ENCODE peak calls at places on chromosomes 6 and 20, in ten cellular contexts. One of them, this sample, is unnamed.

GRCh38 chr6:113734886-113735481 is 122.2 kb upstream of the MARCKS start:
- DNase-seq in BE2C: no peak
- DNase-seq in body of pancreas: no peak
- DNase-seq in fibroblast of pulmonary artery: peak
- DNase-seq in cardiac muscle cell: peak
- DNase-seq in astrocyte of the spinal cord: peak
- DNase-seq in HepG2: no peak
- DNase-seq in kidney epithelial cell: no peak
- DNase-seq in lower lobe of right lung: no peak
- DNase-seq in pancreas: no peak
- DNase-seq in this sample: no peak

GRCh38 chr6:54861846-54862616 is 15.5 kb downstream of the FAM83B start:
- DNase-seq in body of pancreas: no peak
- DNase-seq in kidney epithelial cell: no peak
- DNase-seq in HepG2: no peak
- DNase-seq in cardiac muscle cell: no peak
- DNase-seq in astrocyte of the spinal cord: no peak
- DNase-seq in fibroblast of pulmonary artery: no peak
- DNase-seq in BE2C: no peak
- DNase-seq in pancreas: no peak
- DNase-seq in lower lobe of right lung: no peak
- DNase-seq in this sample: no peak

GRCh38 chr6:105370316-105370715 is 32.6 kb downstream of the PREP start:
- DNase-seq in pancreas: no peak
- DNase-seq in body of pancreas: no peak
- DNase-seq in fibroblast of pulmonary artery: no peak
- DNase-seq in lower lobe of right lung: no peak
- DNase-seq in cardiac muscle cell: no peak
- DNase-seq in HepG2: no peak
- DNase-seq in kidney epithelial cell: no peak
- DNase-seq in BE2C: no peak
- DNase-seq in astrocyte of the spinal cord: no peak
- DNase-seq in this sample: no peak

GRCh38 chr6:27126815-27127537 is 120.5 kb upstream of the PRSS16 start:
- DNase-seq in fibroblast of pulmonary artery: peak
- DNase-seq in BE2C: peak
- DNase-seq in pancreas: peak
- DNase-seq in astrocyte of the spinal cord: peak
- DNase-seq in cardiac muscle cell: peak
- DNase-seq in HepG2: peak
- DNase-seq in lower lobe of right lung: peak
- DNase-seq in kidney epithelial cell: peak
- DNase-seq in body of pancreas: peak
- DNase-seq in this sample: peak

GRCh38 chr6:1624848-1625341 is 15.2 kb downstream of the FOXC1 start:
- DNase-seq in pancreas: no peak
- DNase-seq in cardiac muscle cell: peak
- DNase-seq in body of pancreas: no peak
- DNase-seq in kidney epithelial cell: no peak
- DNase-seq in fibroblast of pulmonary artery: no peak
- DNase-seq in astrocyte of the spinal cord: no peak
- DNase-seq in HepG2: no peak
- DNase-seq in BE2C: peak
- DNase-seq in lower lobe of right lung: no peak
- DNase-seq in this sample: no peak

GRCh38 chr20:18590163-18590562 is 2.3 kb downstream of the DTD1 start:
- DNase-seq in lower lobe of right lung: no peak
- DNase-seq in body of pancreas: no peak
- DNase-seq in cardiac muscle cell: no peak
- DNase-seq in HepG2: no peak
- DNase-seq in fibroblast of pulmonary artery: peak
- DNase-seq in astrocyte of the spinal cord: no peak
- DNase-seq in pancreas: no peak
- DNase-seq in BE2C: no peak
- DNase-seq in kidney epithelial cell: no peak
- DNase-seq in this sample: no peak

GRCh38 chr20:4546342-4546741 is 175.4 kb upstream of the PRND start:
- DNase-seq in kidney epithelial cell: no peak
- DNase-seq in fibroblast of pulmonary artery: no peak
- DNase-seq in HepG2: no peak
- DNase-seq in cardiac muscle cell: no peak
- DNase-seq in astrocyte of the spinal cord: no peak
- DNase-seq in pancreas: no peak
- DNase-seq in BE2C: no peak
- DNase-seq in lower lobe of right lung: no peak
- DNase-seq in body of pancreas: no peak
- DNase-seq in this sample: no peak

GRCh38 chr6:85923013-85923430 is 280.3 kb upstream of the SYNCRIP start:
- DNase-seq in lower lobe of right lung: no peak
- DNase-seq in HepG2: peak
- DNase-seq in BE2C: peak
- DNase-seq in pancreas: peak
- DNase-seq in fibroblast of pulmonary artery: peak
- DNase-seq in cardiac muscle cell: peak
- DNase-seq in astrocyte of the spinal cord: peak
- DNase-seq in kidney epithelial cell: peak
- DNase-seq in body of pancreas: peak
- DNase-seq in this sample: peak

GRCh38 chr6:69771158-69771906 is 25.5 kb downstream of the LMBRD1 start:
- DNase-seq in BE2C: no peak
- DNase-seq in kidney epithelial cell: no peak
- DNase-seq in astrocyte of the spinal cord: no peak
- DNase-seq in pancreas: no peak
- DNase-seq in fibroblast of pulmonary artery: peak
- DNase-seq in HepG2: no peak
- DNase-seq in body of pancreas: no peak
- DNase-seq in lower lobe of right lung: no peak
- DNase-seq in cardiac muscle cell: peak
- DNase-seq in this sample: no peak

GRCh38 chr6:13089296-13089994 is 238.9 kb downstream of the TBC1D7 start:
- DNase-seq in fibroblast of pulmonary artery: peak
- DNase-seq in HepG2: no peak
- DNase-seq in body of pancreas: no peak
- DNase-seq in kidney epithelial cell: no peak
- DNase-seq in pancreas: no peak
- DNase-seq in BE2C: no peak
- DNase-seq in cardiac muscle cell: peak
- DNase-seq in lower lobe of right lung: no peak
- DNase-seq in astrocyte of the spinal cord: no peak
- DNase-seq in this sample: no peak

DNA sequence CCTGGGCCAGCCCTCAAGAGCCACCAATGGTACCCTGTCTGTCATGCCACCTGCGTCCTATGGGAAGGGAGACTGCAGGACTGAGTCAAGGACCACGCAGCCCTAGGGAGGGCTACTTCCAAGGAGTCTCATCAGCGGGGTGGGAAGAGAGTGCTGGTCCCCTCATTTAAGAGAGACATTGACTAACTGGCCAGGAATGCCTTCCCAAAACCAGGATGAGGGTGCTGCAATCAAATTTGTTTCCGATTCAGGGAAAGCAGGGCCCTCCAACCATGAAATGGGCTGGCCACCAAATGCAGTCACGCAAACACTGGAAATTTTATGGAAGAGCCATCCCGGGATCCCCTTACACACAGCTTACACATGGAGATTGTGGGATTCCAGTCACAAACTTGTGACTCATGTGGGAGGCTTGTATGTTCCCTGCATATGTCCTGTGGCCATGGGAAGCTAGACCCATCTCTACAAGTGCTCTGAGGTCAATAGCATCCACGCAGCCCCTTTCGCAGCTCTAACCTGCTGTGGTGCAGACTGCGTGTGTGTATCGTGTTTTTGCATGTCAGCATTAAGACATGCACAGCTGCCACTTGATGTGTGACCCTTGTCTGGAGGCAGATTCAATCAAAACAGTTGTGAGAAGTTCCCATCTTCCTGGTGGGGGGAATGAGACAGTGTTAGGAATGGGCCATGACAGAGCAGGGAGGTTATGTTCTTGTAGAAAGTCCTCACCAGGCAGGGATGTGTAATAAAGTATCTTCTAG is 53.0 kb upstream of the CST7 start:
- DNase-seq in kidney epithelial cell: no peak
- DNase-seq in HepG2: no peak
- DNase-seq in pancreas: no peak
- DNase-seq in lower lobe of right lung: no peak
- DNase-seq in BE2C: no peak
- DNase-seq in fibroblast of pulmonary artery: no peak
- DNase-seq in astrocyte of the spinal cord: no peak
- DNase-seq in body of pancreas: no peak
- DNase-seq in cardiac muscle cell: no peak
- DNase-seq in this sample: no peak
- TF ChIP-seq CTCF in kidney epithelial cell: no peak
- TF ChIP-seq CTCF in HepG2: no peak
- TF ChIP-seq CTCF in pancreas: no peak
- TF ChIP-seq CTCF in lower lobe of right lung: no peak
- TF ChIP-seq CTCF in BE2C: no peak
- TF ChIP-seq CTCF in fibroblast of pulmonary artery: no peak
- TF ChIP-seq CTCF in astrocyte of the spinal cord: no peak
- TF ChIP-seq CTCF in body of pancreas: no peak
- TF ChIP-seq CTCF in cardiac muscle cell: no peak
- TF ChIP-seq CTCF in this sample: no peak

DNA sequence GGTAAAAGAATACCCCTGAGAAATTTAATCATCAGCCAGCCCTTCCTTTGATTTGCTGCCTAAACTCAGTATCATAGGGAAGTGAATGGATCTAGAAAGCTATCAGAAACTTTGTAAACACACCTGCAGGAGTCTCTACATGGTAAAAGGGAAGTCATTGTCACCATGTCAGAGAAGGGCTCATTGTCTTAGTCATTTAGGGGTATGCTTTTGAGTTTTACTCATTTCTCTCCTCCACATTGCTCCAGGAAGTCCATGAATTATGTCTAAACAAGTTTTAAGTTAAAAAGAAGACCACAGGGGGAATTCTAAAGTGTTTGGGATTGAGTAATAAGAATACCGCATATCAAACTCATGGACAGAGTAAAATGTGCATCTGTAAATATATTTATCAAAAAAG is 2.5 kb downstream of the SLC17A1 start:
- DNase-seq in pancreas: no peak
- DNase-seq in body of pancreas: no peak
- DNase-seq in cardiac muscle cell: no peak
- DNase-seq in HepG2: no peak
- DNase-seq in lower lobe of right lung: no peak
- DNase-seq in astrocyte of the spinal cord: no peak
- DNase-seq in fibroblast of pulmonary artery: no peak
- DNase-seq in BE2C: no peak
- DNase-seq in kidney epithelial cell: no peak
- DNase-seq in this sample: no peak
- H3K4me3 ChIP-seq in pancreas: no peak
- H3K4me3 ChIP-seq in body of pancreas: no peak
- H3K4me3 ChIP-seq in cardiac muscle cell: no peak
- H3K4me3 ChIP-seq in HepG2: no peak
- H3K4me3 ChIP-seq in lower lobe of right lung: no peak
- H3K4me3 ChIP-seq in astrocyte of the spinal cord: no peak
- H3K4me3 ChIP-seq in fibroblast of pulmonary artery: no peak
- H3K4me3 ChIP-seq in BE2C: no peak
- H3K4me3 ChIP-seq in kidney epithelial cell: no peak
- H3K4me3 ChIP-seq in this sample: no peak

DNA sequence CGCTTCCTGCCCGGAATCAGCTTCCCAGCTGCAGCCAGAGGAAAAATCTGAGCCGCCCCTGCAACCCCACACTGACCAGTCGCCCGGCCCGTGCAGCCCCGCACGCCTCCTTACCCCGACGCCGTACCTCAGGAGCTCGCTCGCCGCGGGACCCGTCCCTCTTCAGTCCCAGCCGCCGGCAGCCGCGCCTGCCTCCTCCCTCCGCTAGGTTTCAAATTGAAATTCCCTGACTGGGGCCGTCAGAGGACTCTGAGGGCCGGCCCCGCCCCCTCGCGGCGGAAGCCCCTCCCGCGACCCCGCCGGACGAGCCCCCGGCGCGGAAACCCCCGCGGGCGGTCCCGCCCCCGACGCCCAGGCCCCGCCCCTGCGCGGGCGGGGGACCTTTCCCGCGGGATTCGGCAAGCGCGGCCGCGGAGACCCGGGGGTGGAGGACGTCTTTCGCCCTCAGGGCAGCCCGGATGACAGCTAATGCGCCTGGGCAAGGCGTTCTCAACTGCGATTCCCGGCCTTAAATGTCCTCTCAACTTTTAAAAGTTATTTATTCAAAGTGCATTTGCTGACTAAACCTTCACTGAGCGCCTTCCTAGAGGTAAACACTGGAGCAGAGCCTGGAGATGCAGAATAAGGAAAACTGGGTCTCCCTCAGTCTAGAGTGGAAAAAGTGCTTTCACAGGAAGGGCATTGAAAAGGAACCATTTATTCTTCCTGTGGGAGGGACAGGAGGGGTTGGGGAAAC is at the start of gene EPB41L2:
- DNase-seq in astrocyte of the spinal cord: peak
- DNase-seq in HepG2: peak
- DNase-seq in cardiac muscle cell: peak
- DNase-seq in lower lobe of right lung: peak
- DNase-seq in body of pancreas: peak
- DNase-seq in pancreas: peak
- DNase-seq in BE2C: peak
- DNase-seq in kidney epithelial cell: peak
- DNase-seq in fibroblast of pulmonary artery: peak
- DNase-seq in this sample: no peak
- TF ChIP-seq CTCF in astrocyte of the spinal cord: no peak
- TF ChIP-seq CTCF in HepG2: no peak
- TF ChIP-seq CTCF in cardiac muscle cell: no peak
- TF ChIP-seq CTCF in lower lobe of right lung: peak
- TF ChIP-seq CTCF in body of pancreas: peak
- TF ChIP-seq CTCF in pancreas: peak
- TF ChIP-seq CTCF in BE2C: no peak
- TF ChIP-seq CTCF in kidney epithelial cell: no peak
- TF ChIP-seq CTCF in fibroblast of pulmonary artery: no peak
- TF ChIP-seq CTCF in this sample: peak

GRCh38 chr6:136787726-136788068 is 4.6 kb downstream of the MAP3K5 start:
- DNase-seq in body of pancreas: no peak
- DNase-seq in cardiac muscle cell: no peak
- DNase-seq in lower lobe of right lung: no peak
- DNase-seq in astrocyte of the spinal cord: no peak
- DNase-seq in pancreas: no peak
- DNase-seq in fibroblast of pulmonary artery: no peak
- DNase-seq in kidney epithelial cell: no peak
- DNase-seq in BE2C: no peak
- DNase-seq in HepG2: no peak
- DNase-seq in this sample: no peak

GRCh38 chr6:136788069-136788902 is 4.0 kb downstream of the MAP3K5 start:
- DNase-seq in fibroblast of pulmonary artery: peak
- DNase-seq in body of pancreas: no peak
- DNase-seq in cardiac muscle cell: peak
- DNase-seq in HepG2: no peak
- DNase-seq in BE2C: no peak
- DNase-seq in astrocyte of the spinal cord: peak
- DNase-seq in pancreas: no peak
- DNase-seq in lower lobe of right lung: no peak
- DNase-seq in kidney epithelial cell: no peak
- DNase-seq in this sample: no peak

GRCh38 chr6:136784910-136785746 is 7.1 kb downstream of the MAP3K5 start:
- DNase-seq in body of pancreas: peak
- DNase-seq in HepG2: no peak
- DNase-seq in lower lobe of right lung: peak
- DNase-seq in astrocyte of the spinal cord: no peak
- DNase-seq in kidney epithelial cell: no peak
- DNase-seq in pancreas: peak
- DNase-seq in fibroblast of pulmonary artery: peak
- DNase-seq in BE2C: no peak
- DNase-seq in cardiac muscle cell: peak
- DNase-seq in this sample: no peak

GRCh38 chr6:136784271-136784664 is 8.0 kb downstream of the MAP3K5 start:
- DNase-seq in fibroblast of pulmonary artery: no peak
- DNase-seq in pancreas: no peak
- DNase-seq in kidney epithelial cell: no peak
- DNase-seq in lower lobe of right lung: no peak
- DNase-seq in astrocyte of the spinal cord: no peak
- DNase-seq in HepG2: no peak
- DNase-seq in BE2C: no peak
- DNase-seq in body of pancreas: no peak
- DNase-seq in cardiac muscle cell: no peak
- DNase-seq in this sample: no peak

GRCh38 chr6:136786708-136787107 is 5.6 kb downstream of the MAP3K5 start:
- DNase-seq in astrocyte of the spinal cord: no peak
- DNase-seq in pancreas: no peak
- DNase-seq in BE2C: no peak
- DNase-seq in body of pancreas: no peak
- DNase-seq in fibroblast of pulmonary artery: no peak
- DNase-seq in kidney epithelial cell: no peak
- DNase-seq in lower lobe of right lung: peak
- DNase-seq in HepG2: no peak
- DNase-seq in cardiac muscle cell: no peak
- DNase-seq in this sample: no peak
- H3K4me3 ChIP-seq in astrocyte of the spinal cord: no peak
- H3K4me3 ChIP-seq in pancreas: no peak
- H3K4me3 ChIP-seq in BE2C: no peak
- H3K4me3 ChIP-seq in body of pancreas: no peak
- H3K4me3 ChIP-seq in fibroblast of pulmonary artery: no peak
- H3K4me3 ChIP-seq in kidney epithelial cell: no peak
- H3K4me3 ChIP-seq in lower lobe of right lung: no peak
- H3K4me3 ChIP-seq in HepG2: no peak
- H3K4me3 ChIP-seq in cardiac muscle cell: no peak
- H3K4me3 ChIP-seq in this sample: no peak